ENCODE peak calls at places on chromosomes 1 and 21, in six cellular contexts. T is IMR-90, B is H9, L is trophoblast cell, F is neuronal stem cell, I is mesenchymal stem cell. E is an unnamed sample.

GRCh38 chr1:43420874-43421273 is 31.2 kb downstream of the SZT2 start:
- DNase-seq in B (no peak), L (no peak), I (no peak), T (no peak), F (no peak), E (no peak)

GRCh38 chr1:53435151-53435550 is 24.0 kb upstream of the DMRTB1 start:
- DNase-seq in I (no peak), B (no peak), T (no peak), L (no peak), F (no peak), E (no peak)

GRCh38 chr1:233075045-233075444 is 124.6 kb downstream of the NTPCR start:
- DNase-seq in B (no peak), L (no peak), I (peak; percentile 86), T (peak; percentile 94), F (no peak), E (no peak)

GRCh38 chr1:94329986-94330385 is 88.2 kb upstream of the ABCD3 start:
- DNase-seq in I (peak; percentile 39), L (no peak), T (peak; percentile 54), B (peak; percentile 39), F (no peak), E (peak; percentile 77)

GRCh38 chr21:30714436-30714835 is 4.1 kb downstream of the KRTAP21-3 start:
- DNase-seq in T (no peak), F (no peak), B (no peak), I (no peak), L (no peak), E (no peak)

GRCh38 chr1:203166192-203166940 is 9.3 kb downstream of the MYBPH start:
- DNase-seq in B (peak; percentile 46), F (no peak), L (peak; percentile 56), I (no peak), T (no peak), E (peak; percentile 42)

GRCh38 chr1:155000475-155000724 is 2.2 kb upstream of the ZBTB7B start:
- DNase-seq in F (no peak), I (no peak), T (no peak), B (no peak), L (no peak), E (no peak)

GRCh38 chr1:157369808-157370521 is 182.3 kb downstream of the FCRL5 start:
- DNase-seq in F (peak; percentile 62), T (peak; percentile 43), L (peak; percentile 97), I (peak; percentile 66), B (peak; percentile 71), E (peak; percentile 87)

GRCh38 chr1:206590025-206590834 is 22.0 kb downstream of the EIF2D start:
- DNase-seq in F (no peak), L (peak; percentile 47), B (no peak), I (peak; percentile 87), T (peak; percentile 80), E (peak; percentile 13)

GRCh38 chr1:155178441-155179106 is 4.9 kb downstream of the TRIM46 start:
- DNase-seq in L (no peak), T (no peak), I (no peak), F (no peak), B (no peak), E (no peak)

GRCh38 chr1:111205724-111206070 is 5.3 kb upstream of the DENND2D start:
- DNase-seq in I (peak; percentile 62), T (peak; percentile 76), F (no peak), L (peak; percentile 16), B (no peak), E (no peak)

GRCh38 chr1:217910205-217910604 is 279.1 kb downstream of the SPATA17 start:
- DNase-seq in T (no peak), B (no peak), I (no peak), L (no peak), F (no peak), E (no peak)

GRCh38 chr21:34511787-34512451 is at the start of gene KCNE1:
- DNase-seq in F (no peak), T (no peak), L (peak; percentile 36), I (no peak), B (no peak), E (no peak)

GRCh38 chr21:45378258-45378966 is 26.6 kb upstream of the COL18A1 start:
- DNase-seq in B (peak; percentile 68), T (peak; percentile 57), I (peak; percentile 68), L (no peak), F (peak; percentile 75), E (peak; percentile 76)

GRCh38 chr1:172451002-172451443 is 7.2 kb upstream of the PIGC start:
- DNase-seq in F (no peak), L (peak; percentile 62), I (peak; percentile 41), B (no peak), T (peak; percentile 79), E (no peak)

GRCh38 chr1:164830628-164831027 is 271.6 kb downstream of the PBX1 start:
- DNase-seq in T (no peak), L (no peak), B (no peak), I (no peak), F (no peak), E (no peak)

GRCh38 chr1:119982006-119982405 is 85.7 kb upstream of the ADAM30 start:
- DNase-seq in F (no peak), T (peak; percentile 68), B (no peak), I (peak; percentile 12), L (no peak), E (no peak)

GRCh38 chr1:39381839-39382238 is 109.6 kb upstream of the BMP8A start:
- DNase-seq in I (peak; percentile 59), T (peak; percentile 67), F (no peak), L (no peak), B (no peak), E (no peak)

DNA sequence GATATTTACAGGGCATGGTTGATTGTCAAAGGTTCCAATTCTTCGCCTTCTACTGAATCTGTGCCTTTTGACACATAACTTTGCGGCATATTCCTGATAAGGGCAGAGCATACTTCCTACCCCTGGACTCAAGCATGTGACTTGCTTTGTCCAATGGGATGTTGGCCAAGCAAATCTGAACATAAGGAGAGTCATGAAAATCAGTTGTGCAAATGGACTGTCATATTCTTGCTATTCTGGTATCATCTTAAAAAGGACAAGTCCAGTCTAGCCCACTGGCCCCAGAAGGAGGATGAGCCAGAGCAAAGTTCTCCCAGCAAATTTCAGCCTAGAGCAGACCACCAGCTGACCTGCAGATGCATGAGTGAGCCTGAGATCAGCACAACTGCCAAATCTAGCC is 41.0 kb upstream of the MUTYH start:
- DNase-seq in L (peak; percentile 28), F (no peak), I (no peak), B (no peak), T (no peak), E (no peak)
- H3K18ac ChIP-seq in L (no peak overlapping the region), F (no peak overlapping the region), I (no peak overlapping the region), B (no peak overlapping the region), T (no peak overlapping the region), E (no peak overlapping the region)

DNA sequence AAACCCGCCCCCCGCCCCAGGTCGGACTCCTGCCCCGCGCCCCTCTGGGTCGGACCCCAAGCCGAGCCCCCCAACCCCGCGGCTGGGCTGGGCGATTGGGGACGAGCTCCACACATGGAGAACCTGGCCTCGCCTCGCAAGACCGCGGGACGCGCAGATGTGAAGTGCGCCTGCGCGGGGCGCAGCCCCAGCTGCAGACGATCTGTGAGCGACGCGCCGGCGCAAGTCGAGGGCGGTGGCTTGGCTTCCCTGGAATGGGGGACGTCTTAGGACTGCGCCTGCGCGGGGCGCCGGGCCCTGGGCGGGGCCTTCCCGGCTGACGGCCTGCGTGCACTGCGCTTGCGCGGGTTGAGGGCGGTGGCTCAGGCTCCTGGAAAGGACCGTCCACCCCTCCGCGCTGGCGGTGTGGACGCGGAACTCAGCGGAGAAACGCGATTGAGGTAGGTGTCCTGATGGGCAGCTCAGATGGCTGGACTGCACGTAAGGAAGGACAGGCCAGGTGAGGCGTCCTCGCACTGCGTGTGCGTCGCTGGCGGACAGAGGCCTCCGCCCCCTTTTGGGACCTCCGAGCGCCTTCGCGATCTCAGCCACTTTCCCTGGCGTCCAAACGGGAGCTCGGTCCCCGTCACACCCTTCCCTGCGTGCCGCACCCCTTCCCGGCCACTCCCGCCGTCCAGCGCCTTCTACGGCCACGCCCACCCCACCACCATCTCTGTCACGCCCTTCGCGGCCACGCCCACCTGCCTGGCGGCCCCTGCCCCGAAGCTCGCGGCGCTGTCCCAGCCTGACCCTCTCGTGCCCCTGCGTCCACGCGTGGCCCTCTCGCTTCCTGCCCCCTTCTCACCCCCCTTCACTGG is at the start of gene PRMT2:
- DNase-seq in B (peak; percentile 97), F (peak; percentile 97), L (peak; percentile 99), T (peak; percentile 96), I (peak; percentile 96), E (peak; percentile 97)
- H3K18ac ChIP-seq in B (peak within 1 kb of the TSS; percentile 85), F (peak within 1 kb of the TSS; percentile 99), L (peak within 1 kb of the TSS; percentile 87), T (peak within 1 kb of the TSS; percentile 93), I (peak within 1 kb of the TSS; percentile 100), E (peak within 1 kb of the TSS; percentile 85)

GRCh38 chr1:116686723-116687368 is 19.3 kb upstream of the IGSF3 start:
- DNase-seq in L (peak; percentile 40), F (no peak), B (no peak), I (no peak), T (no peak), E (no peak)
- H3K18ac ChIP-seq in L (no peak overlapping the region), F (peak overlapping the region; percentile 45), B (no peak overlapping the region), I (no peak overlapping the region), T (no peak overlapping the region), E (peak overlapping the region; percentile 56)

GRCh38 chr1:31029031-31029430 is 36.5 kb downstream of the PUM1 start:
- DNase-seq in I (no peak), F (no peak), T (peak; percentile 38), L (no peak), B (no peak), E (no peak)
- H3K18ac ChIP-seq in I (no peak overlapping the region), F (no peak overlapping the region), T (no peak overlapping the region), L (no peak overlapping the region), B (no peak overlapping the region), E (no peak overlapping the region)

GRCh38 chr1:25922064-25922632 is 15.9 kb upstream of the STMN1 start:
- DNase-seq in F (no peak), I (no peak), B (no peak), T (no peak), L (peak; percentile 40), E (no peak)

GRCh38 chr1:25914074-25914995 is 8.1 kb upstream of the STMN1 start:
- DNase-seq in B (no peak), T (peak; percentile 31), L (peak; percentile 85), I (no peak), F (no peak), E (peak; percentile 57)

GRCh38 chr1:25916460-25916859 is 10.2 kb upstream of the STMN1 start:
- DNase-seq in I (no peak), T (no peak), B (no peak), L (peak; percentile 78), F (no peak), E (no peak)

GRCh38 chr1:25917996-25918395 is 11.8 kb upstream of the STMN1 start:
- DNase-seq in F (no peak), L (peak; percentile 29), B (no peak), I (peak; percentile 9), T (peak; percentile 51), E (peak; percentile 88)

GRCh38 chr1:25918615-25919014 is 12.4 kb upstream of the STMN1 start:
- DNase-seq in B (peak; percentile 51), I (no peak), L (no peak), F (no peak), T (no peak), E (no peak)
- H3K18ac ChIP-seq in B (no peak overlapping the region), I (no peak overlapping the region), L (no peak overlapping the region), F (no peak overlapping the region), T (no peak overlapping the region), E (no peak overlapping the region)